ENCODE peak calls at places on chromosomes 5 and 9, in five cellular contexts. One of them, this sample, is unnamed.

GRCh38 chr5:53969331-53969730 is 341.0 kb downstream of the ARL15 start:
- DNase-seq in fibroblast of the aortic adventitia: no peak
- DNase-seq in fibroblast of lung: no peak
- DNase-seq in stomach: no peak
- DNase-seq in kidney epithelial cell: no peak
- DNase-seq in this sample: no peak

GRCh38 chr9:136544549-136545064 is 1.2 kb downstream of the NOTCH1 start:
- DNase-seq in kidney epithelial cell: no peak
- DNase-seq in fibroblast of lung: no peak
- DNase-seq in stomach: peak
- DNase-seq in fibroblast of the aortic adventitia: no peak
- DNase-seq in this sample: no peak

GRCh38 chr5:104312481-104312880 is 749.9 kb upstream of the NUDT12 start:
- DNase-seq in stomach: no peak
- DNase-seq in kidney epithelial cell: no peak
- DNase-seq in fibroblast of lung: no peak
- DNase-seq in fibroblast of the aortic adventitia: no peak
- DNase-seq in this sample: no peak

GRCh38 chr5:115457985-115458384 is 86.6 kb downstream of the FEM1C start:
- DNase-seq in fibroblast of lung: peak
- DNase-seq in fibroblast of the aortic adventitia: no peak
- DNase-seq in kidney epithelial cell: no peak
- DNase-seq in stomach: peak
- DNase-seq in this sample: peak

GRCh38 chr9:29214162-29214520 is 1640.9 kb upstream of the C9orf72 start:
- DNase-seq in fibroblast of the aortic adventitia: no peak
- DNase-seq in stomach: peak
- DNase-seq in fibroblast of lung: peak
- DNase-seq in kidney epithelial cell: peak
- DNase-seq in this sample: no peak

GRCh38 chr5:13989832-13990231 is 45.3 kb upstream of the DNAH5 start:
- DNase-seq in fibroblast of lung: no peak
- DNase-seq in stomach: no peak
- DNase-seq in fibroblast of the aortic adventitia: no peak
- DNase-seq in kidney epithelial cell: no peak
- DNase-seq in this sample: no peak

GRCh38 chr5:79691007-79691406 is 1.4 kb downstream of the CMYA5 start:
- DNase-seq in fibroblast of lung: no peak
- DNase-seq in fibroblast of the aortic adventitia: no peak
- DNase-seq in stomach: no peak
- DNase-seq in kidney epithelial cell: no peak
- DNase-seq in this sample: no peak

GRCh38 chr5:31711935-31712592 is 73.1 kb downstream of the PDZD2 start:
- DNase-seq in kidney epithelial cell: no peak
- DNase-seq in stomach: no peak
- DNase-seq in fibroblast of the aortic adventitia: no peak
- DNase-seq in fibroblast of lung: no peak
- DNase-seq in this sample: no peak

GRCh38 chr9:73683862-73684591 is 532.4 kb downstream of the ANXA1 start:
- DNase-seq in kidney epithelial cell: no peak
- DNase-seq in fibroblast of the aortic adventitia: peak
- DNase-seq in stomach: no peak
- DNase-seq in fibroblast of lung: peak
- DNase-seq in this sample: peak

GRCh38 chr5:137710086-137710485 is 25.8 kb downstream of the KLHL3 start:
- DNase-seq in fibroblast of the aortic adventitia: no peak
- DNase-seq in fibroblast of lung: no peak
- DNase-seq in stomach: no peak
- DNase-seq in kidney epithelial cell: no peak
- DNase-seq in this sample: no peak

DNA sequence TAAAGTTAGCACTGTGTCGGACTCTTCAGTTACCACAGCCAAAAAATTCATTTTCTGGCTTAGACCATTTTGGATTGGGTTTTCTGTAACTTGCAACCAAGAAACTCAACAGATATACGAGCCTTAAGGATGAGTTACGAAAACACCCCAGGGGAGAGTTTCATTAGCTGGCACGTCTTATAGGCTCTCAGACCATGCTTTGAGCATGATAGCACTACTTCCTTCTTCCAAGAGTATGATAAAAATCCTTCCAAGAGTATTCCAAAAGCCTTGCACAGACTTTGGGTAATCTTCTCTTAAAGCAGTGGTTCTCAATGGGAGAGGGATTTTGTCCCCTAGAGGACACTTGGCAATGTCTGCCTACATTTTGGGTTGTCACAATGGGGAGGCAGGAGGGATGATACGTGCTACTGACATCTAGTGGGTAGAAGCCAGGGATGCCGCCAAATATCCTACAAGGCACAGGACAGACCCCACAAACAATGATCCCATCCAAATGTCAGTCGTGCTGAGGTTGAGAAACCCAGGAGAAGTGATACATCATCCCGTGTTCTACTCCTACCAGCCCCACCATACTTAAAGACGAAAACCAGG is 64.8 kb downstream of the SMIM23 start:
- DNase-seq in kidney epithelial cell: no peak
- DNase-seq in stomach: no peak
- DNase-seq in fibroblast of the aortic adventitia: peak
- DNase-seq in fibroblast of lung: no peak
- DNase-seq in this sample: peak
- TF ChIP-seq CTCF in kidney epithelial cell: peak
- TF ChIP-seq CTCF in stomach: no peak
- TF ChIP-seq CTCF in fibroblast of the aortic adventitia: peak
- TF ChIP-seq CTCF in fibroblast of lung: peak
- TF ChIP-seq CTCF in this sample: peak

DNA sequence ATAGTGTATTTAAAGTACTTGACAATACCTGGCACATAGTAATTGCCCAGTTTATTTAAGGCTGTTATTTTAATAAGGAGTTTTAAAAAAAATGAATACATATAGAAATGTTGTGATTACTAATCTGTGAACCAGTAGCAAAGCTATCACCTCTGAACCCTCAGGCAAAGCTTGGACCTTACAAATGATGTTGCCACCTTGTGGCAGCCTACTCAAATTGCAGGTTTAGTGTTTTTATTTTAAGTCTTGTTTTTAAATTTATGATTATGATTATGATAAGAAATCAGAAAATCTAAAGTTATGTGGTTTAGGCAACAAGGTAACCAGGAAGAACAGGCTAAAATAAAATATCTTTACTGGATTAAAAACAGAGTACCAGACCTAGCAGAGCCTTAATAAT is 35.8 kb downstream of the PPARGC1B start:
- DNase-seq in kidney epithelial cell: no peak
- DNase-seq in fibroblast of the aortic adventitia: no peak
- DNase-seq in stomach: no peak
- DNase-seq in fibroblast of lung: no peak
- DNase-seq in this sample: no peak
- H3K4me3 ChIP-seq in kidney epithelial cell: no peak
- H3K4me3 ChIP-seq in fibroblast of the aortic adventitia: no peak
- H3K4me3 ChIP-seq in stomach: no peak
- H3K4me3 ChIP-seq in fibroblast of lung: no peak
- H3K4me3 ChIP-seq in this sample: no peak

DNA sequence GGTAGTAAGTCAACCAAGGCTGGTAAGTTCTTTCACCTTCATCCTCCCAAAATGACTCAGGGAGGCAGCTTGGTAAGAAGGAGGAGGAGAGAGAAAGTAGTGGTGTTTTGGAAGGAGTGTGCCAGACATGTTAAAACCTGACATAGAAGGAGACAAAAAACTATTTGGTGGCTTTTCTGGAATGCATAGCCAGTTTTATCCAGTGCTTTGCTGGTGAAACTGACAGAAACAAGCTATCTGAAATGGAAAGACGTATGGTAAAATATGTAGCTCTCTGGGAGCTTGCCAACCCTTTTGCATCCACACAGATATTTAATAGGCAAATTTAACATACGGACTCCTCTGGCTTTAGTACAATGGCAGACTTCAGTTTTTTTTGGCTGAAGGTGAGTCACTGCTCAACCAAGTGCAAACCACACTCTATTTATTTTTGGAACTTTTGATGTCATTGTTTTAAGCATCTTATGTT is 45.4 kb downstream of the RAB14 start:
- DNase-seq in kidney epithelial cell: peak
- DNase-seq in fibroblast of lung: peak
- DNase-seq in fibroblast of the aortic adventitia: peak
- DNase-seq in stomach: no peak
- DNase-seq in this sample: peak
- TF ChIP-seq CTCF in kidney epithelial cell: no peak
- TF ChIP-seq CTCF in fibroblast of lung: no peak
- TF ChIP-seq CTCF in fibroblast of the aortic adventitia: no peak
- TF ChIP-seq CTCF in stomach: no peak
- TF ChIP-seq CTCF in this sample: no peak

GRCh38 chr9:121499177-121499426 is 542 bp downstream of the GGTA1 start:
- DNase-seq in fibroblast of the aortic adventitia: no peak
- DNase-seq in fibroblast of lung: no peak
- DNase-seq in kidney epithelial cell: no peak
- DNase-seq in stomach: no peak
- DNase-seq in this sample: no peak
- H3K4me3 ChIP-seq in fibroblast of the aortic adventitia: peak
- H3K4me3 ChIP-seq in fibroblast of lung: peak
- H3K4me3 ChIP-seq in kidney epithelial cell: peak
- H3K4me3 ChIP-seq in stomach: peak
- H3K4me3 ChIP-seq in this sample: peak